ENCODE peak calls at places on chromosomes 6 and 20, in six cellular contexts. T is GM23338, R is H1, U is hepatocyte, D is PC-3, M is K562. L is an unnamed sample.

GRCh38 chr20:55761787-55762186 is 243.5 kb downstream of the CBLN4 start:
- DNase-seq in R (no peak), D (no peak), T (no peak), M (no peak), U (no peak), L (no peak)

GRCh38 chr6:47098570-47098993 is 56.5 kb upstream of the ADGRF1 start:
- DNase-seq in R (no peak), D (no peak), M (no peak), U (peak; percentile 73), T (no peak), L (peak; percentile 89)

GRCh38 chr20:18225652-18226051 is 62.7 kb upstream of the ZNF133 start:
- DNase-seq in R (no peak), D (no peak), U (no peak), M (no peak), T (no peak), L (no peak)

GRCh38 chr20:51373713-51374481 is 168.6 kb downstream of the NFATC2 start:
- DNase-seq in T (no peak), U (peak; percentile 74), R (no peak), D (no peak), M (peak; percentile 79), L (peak; percentile 43)

GRCh38 chr20:56343861-56344381 is 14.9 kb upstream of the FAM210B start:
- DNase-seq in D (peak; percentile 61), U (peak; percentile 75), M (peak; percentile 82), T (peak; percentile 84), R (peak; percentile 98), L (peak; percentile 51)

GRCh38 chr6:37822851-37823682 is 3.5 kb downstream of the ZFAND3 start:
- DNase-seq in M (peak; percentile 44), R (no peak), D (peak; percentile 61), U (peak; percentile 68), T (peak; percentile 51), L (peak; percentile 58)

GRCh38 chr6:140379919-140380318 is 1005.5 kb upstream of the CITED2 start:
- DNase-seq in M (no peak), T (no peak), R (no peak), D (no peak), U (peak; percentile 10), L (peak; percentile 77)

GRCh38 chr6:29071831-29072723 is 15.0 kb downstream of the OR2B3 start:
- DNase-seq in D (peak; percentile 70), U (peak; percentile 59), T (peak; percentile 89), R (peak; percentile 49), M (peak; percentile 73), L (no peak)

GRCh38 chr20:47427746-47428145 is 71.2 kb upstream of the ZMYND8 start:
- DNase-seq in D (no peak), R (no peak), U (no peak), M (no peak), T (no peak), L (no peak)

GRCh38 chr6:151136141-151136755 is 103.5 kb upstream of the AKAP12 start:
- DNase-seq in U (peak; percentile 22), M (no peak), T (peak; percentile 29), D (no peak), R (no peak), L (peak; percentile 46)

GRCh38 chr20:62219992-62220665 is at the start of gene HRH3:
- DNase-seq in D (no peak), U (peak; percentile 82), R (peak; percentile 80), M (peak; percentile 89), T (peak; percentile 78), L (no peak)

GRCh38 chr6:154605207-154605877 is 94.9 kb upstream of the CNKSR3 start:
- DNase-seq in U (no peak), M (no peak), T (no peak), R (no peak), D (peak; percentile 35), L (no peak)

GRCh38 chr20:58585753-58586540 is 65.1 kb upstream of the STX16 start:
- DNase-seq in D (no peak), T (no peak), R (no peak), M (no peak), U (no peak), L (no peak)

GRCh38 chr20:25750765-25751696 is 54.4 kb upstream of the ZNF337 start:
- DNase-seq in T (peak; percentile 64), R (no peak), D (peak; percentile 61), U (no peak), M (peak; percentile 75), L (peak; percentile 16)

GRCh38 chr6:137811121-137811911 is 55.7 kb upstream of the TNFAIP3 start:
- DNase-seq in U (peak; percentile 89), M (peak; percentile 83), D (peak; percentile 80), T (peak; percentile 4), R (no peak), L (peak; percentile 87)

GRCh38 chr20:32355417-32355841 is 2.7 kb upstream of the ASXL1 start:
- DNase-seq in U (no peak), T (no peak), M (no peak), R (no peak), D (no peak), L (no peak)

GRCh38 chr6:137493218-137494038 is 766 bp downstream of the OLIG3 start:
- DNase-seq in M (no peak), D (no peak), U (no peak), T (peak; percentile 75), R (peak; percentile 82), L (no peak)

GRCh38 chr20:9112541-9113515 is 43.9 kb downstream of the PLCB4 start:
- DNase-seq in U (peak; percentile 34), D (no peak), R (no peak), M (no peak), T (no peak), L (peak; percentile 71)

GRCh38 chr6:52245425-52245824 is 1.1 kb upstream of the IL17F start:
- DNase-seq in T (no peak), M (no peak), U (peak; percentile 32), D (no peak), R (no peak), L (no peak)

GRCh38 chr6:52221302-52221701 is 23.0 kb downstream of the IL17F start:
- DNase-seq in U (no peak), T (no peak), D (no peak), R (no peak), M (peak; percentile 17), L (no peak)

GRCh38 chr20:32570401-32571190 is 14.5 kb downstream of the NOL4L start:
- DNase-seq in T (peak; percentile 56), M (peak; percentile 84), D (no peak), R (no peak), U (no peak), L (peak; percentile 17)

GRCh38 chr6:11656486-11656885 is 118.9 kb downstream of the TMEM170B start:
- DNase-seq in T (peak; percentile 12), M (no peak), U (no peak), D (no peak), R (no peak), L (no peak)

GRCh38 chr20:58342104-58342945 is 32.8 kb downstream of the RAB22A start:
- DNase-seq in U (no peak), T (no peak), R (no peak), D (peak; percentile 97), M (no peak), L (peak; percentile 78)

GRCh38 chr6:152127429-152128165 is 320.1 kb downstream of the ESR1 start:
- DNase-seq in M (no peak), R (no peak), T (no peak), U (no peak), D (peak; percentile 11), L (no peak)

GRCh38 chr20:4699216-4699615 is 22.5 kb upstream of the PRND start:
- DNase-seq in T (no peak), M (no peak), D (no peak), U (no peak), R (no peak), L (no peak)

GRCh38 chr6:12324096-12324495 is 33.9 kb downstream of the EDN1 start:
- DNase-seq in M (no peak), R (no peak), U (peak; percentile 87), D (peak; percentile 99), T (no peak), L (peak; percentile 90)

GRCh38 chr6:52157301-52157930 is 28.8 kb upstream of the IL17A start:
- DNase-seq in T (no peak), R (no peak), M (no peak), U (no peak), D (peak; percentile 81), L (no peak)

GRCh38 chr6:122735618-122736017 is 43.9 kb upstream of the FABP7 start:
- DNase-seq in M (no peak), U (no peak), R (no peak), T (no peak), D (no peak), L (no peak)

GRCh38 chr6:21317634-21318033 is 275.9 kb upstream of the SOX4 start:
- DNase-seq in U (no peak), T (no peak), D (no peak), M (no peak), R (no peak), L (no peak)
- H2AFZ ChIP-seq in U (no peak overlapping the region), T (peak overlapping the region; percentile 74), D (no peak overlapping the region), M (no peak overlapping the region), R (no peak overlapping the region), L (no peak overlapping the region)

DNA sequence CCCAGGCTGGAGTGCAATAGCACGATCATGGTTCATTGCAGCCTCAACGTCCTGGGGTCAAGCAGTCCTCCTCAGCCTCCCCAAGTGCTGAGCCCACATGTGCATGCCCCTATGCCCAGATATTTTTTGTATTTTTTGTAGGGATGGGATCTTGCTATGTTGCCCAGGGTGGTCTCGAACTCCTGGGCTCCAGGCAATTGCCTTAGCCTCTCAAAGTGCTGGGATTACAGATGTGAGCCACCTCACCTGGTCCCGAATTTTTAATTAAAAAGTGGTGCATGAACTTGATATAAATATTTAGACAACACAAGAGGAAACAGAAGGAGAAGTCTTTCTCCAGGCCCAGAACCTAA is 7.1 kb upstream of the RNF114 start:
- DNase-seq in T (no peak), M (no peak), R (no peak), D (no peak), U (no peak), L (no peak)
- TF ChIP-seq CTCF in T (no peak), M (no peak), R (no peak), D (no peak), U (no peak), L (no peak)

DNA sequence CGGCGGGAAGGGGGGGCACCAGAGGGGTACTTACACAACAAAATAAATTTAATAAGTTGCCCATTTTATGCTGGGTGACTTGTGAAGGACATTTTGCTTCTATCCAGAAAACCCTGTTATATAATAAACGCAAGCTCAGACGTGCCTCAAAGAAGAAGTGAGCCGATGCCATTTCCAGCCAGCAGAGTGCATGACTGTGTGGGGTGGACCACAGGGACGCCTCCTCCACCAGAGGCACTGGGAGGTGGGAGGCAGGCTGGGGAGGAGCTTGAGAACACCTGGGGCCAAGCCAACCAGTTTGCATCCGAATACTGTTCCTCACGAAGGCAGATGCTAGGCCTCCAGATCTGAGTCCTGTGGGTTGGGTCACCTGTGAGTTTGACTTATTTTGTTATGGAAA is 363.9 kb downstream of the RNGTT start:
- DNase-seq in D (no peak), M (peak; percentile 51), T (peak; percentile 30), R (no peak), U (no peak), L (no peak)
- H2AFZ ChIP-seq in D (no peak overlapping the region), M (no peak overlapping the region), T (peak overlapping the region; percentile 32), R (no peak overlapping the region), U (no peak overlapping the region), L (no peak overlapping the region)

DNA sequence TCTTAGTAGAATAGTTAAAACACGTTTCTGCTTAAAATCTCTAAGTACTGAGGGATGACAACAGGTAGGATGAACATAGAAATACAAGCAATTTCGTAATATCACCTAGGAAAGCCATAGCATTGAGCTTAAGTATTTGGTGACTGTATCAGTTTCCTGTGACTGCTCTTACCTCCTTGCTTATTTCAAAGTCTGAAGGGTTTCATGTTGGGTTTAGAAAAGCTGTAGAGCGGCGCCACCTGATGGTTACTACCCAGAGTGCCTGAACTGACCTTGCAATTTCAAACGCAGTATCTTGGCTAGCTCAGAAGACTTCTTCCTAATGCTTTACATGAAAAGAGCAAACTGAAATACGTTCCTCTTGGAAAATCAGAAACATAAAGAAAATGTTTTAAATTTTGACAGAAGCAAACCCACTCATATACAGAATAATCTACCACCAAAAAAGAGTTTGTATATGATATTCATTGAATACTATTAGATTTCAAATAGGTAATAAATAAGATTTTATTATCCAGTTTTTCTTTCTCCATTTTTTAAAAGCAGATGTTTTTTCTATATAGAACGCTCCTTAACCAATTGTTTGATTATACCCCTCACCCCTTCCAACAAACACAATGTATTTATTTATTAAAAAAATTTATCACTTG is 82.3 kb upstream of the RIPOR2 start:
- DNase-seq in D (peak; percentile 79), R (peak; percentile 75), U (peak; percentile 75), T (peak; percentile 94), M (peak; percentile 22), L (peak; percentile 74)
- TF ChIP-seq CTCF in D (peak; percentile 91), R (peak; percentile 91), U (peak; percentile 71), T (peak; percentile 99), M (peak; percentile 64), L (peak; percentile 66)

L was measured in fibroblast of lung.